ENCODE peak calls at places on chromosome 5, in six cellular contexts. One of them, this sample, is unnamed.

GRCh38 chr5:55027589-55027988 is 3.5 kb downstream of the GZMK start:
- DNase-seq in GM06990: no peak
- DNase-seq in bronchial epithelial cell: no peak
- DNase-seq in DND-41: peak
- DNase-seq in HL-60: no peak
- DNase-seq in kidney: no peak
- DNase-seq in this sample: no peak

GRCh38 chr5:116629168-116629567 is 54.5 kb upstream of the SEMA6A start:
- DNase-seq in GM06990: no peak
- DNase-seq in bronchial epithelial cell: no peak
- DNase-seq in DND-41: no peak
- DNase-seq in HL-60: no peak
- DNase-seq in kidney: no peak
- DNase-seq in this sample: no peak

GRCh38 chr5:144583493-144584154 is 413.0 kb downstream of the KCTD16 start:
- DNase-seq in GM06990: no peak
- DNase-seq in bronchial epithelial cell: peak
- DNase-seq in DND-41: no peak
- DNase-seq in HL-60: no peak
- DNase-seq in kidney: no peak
- DNase-seq in this sample: no peak

GRCh38 chr5:64767959-64768357 is 533 bp downstream of the SREK1IP1 start:
- DNase-seq in GM06990: no peak
- DNase-seq in bronchial epithelial cell: peak
- DNase-seq in DND-41: peak
- DNase-seq in HL-60: no peak
- DNase-seq in kidney: no peak
- DNase-seq in this sample: peak

GRCh38 chr5:55226027-55226933 is 835 bp downstream of the MCIDAS start:
- DNase-seq in GM06990: peak
- DNase-seq in bronchial epithelial cell: peak
- DNase-seq in DND-41: peak
- DNase-seq in HL-60: no peak
- DNase-seq in kidney: peak
- DNase-seq in this sample: peak

GRCh38 chr5:124371121-124371706 is 375.2 kb downstream of the ZNF608 start:
- DNase-seq in GM06990: no peak
- DNase-seq in bronchial epithelial cell: no peak
- DNase-seq in DND-41: no peak
- DNase-seq in HL-60: no peak
- DNase-seq in kidney: no peak
- DNase-seq in this sample: no peak

GRCh38 chr5:159181152-159181551 is 28.2 kb downstream of the RNF145 start:
- DNase-seq in GM06990: peak
- DNase-seq in bronchial epithelial cell: no peak
- DNase-seq in DND-41: no peak
- DNase-seq in HL-60: no peak
- DNase-seq in kidney: no peak
- DNase-seq in this sample: no peak

GRCh38 chr5:68122439-68122906 is 93.1 kb upstream of the PIK3R1 start:
- DNase-seq in GM06990: no peak
- DNase-seq in bronchial epithelial cell: no peak
- DNase-seq in DND-41: peak
- DNase-seq in HL-60: no peak
- DNase-seq in kidney: no peak
- DNase-seq in this sample: no peak

GRCh38 chr5:88827997-88828396 is 55.0 kb downstream of the MEF2C start:
- DNase-seq in GM06990: no peak
- DNase-seq in bronchial epithelial cell: no peak
- DNase-seq in DND-41: no peak
- DNase-seq in HL-60: no peak
- DNase-seq in kidney: no peak
- DNase-seq in this sample: no peak

GRCh38 chr5:88830567-88830966 is 52.4 kb downstream of the MEF2C start:
- DNase-seq in GM06990: no peak
- DNase-seq in bronchial epithelial cell: no peak
- DNase-seq in DND-41: no peak
- DNase-seq in HL-60: no peak
- DNase-seq in kidney: no peak
- DNase-seq in this sample: no peak

GRCh38 chr5:88829773-88830172 is 53.2 kb downstream of the MEF2C start:
- DNase-seq in GM06990: no peak
- DNase-seq in bronchial epithelial cell: no peak
- DNase-seq in DND-41: no peak
- DNase-seq in HL-60: no peak
- DNase-seq in kidney: no peak
- DNase-seq in this sample: no peak

GRCh38 chr5:88826959-88827585 is 55.9 kb downstream of the MEF2C start:
- DNase-seq in GM06990: peak
- DNase-seq in bronchial epithelial cell: peak
- DNase-seq in DND-41: no peak
- DNase-seq in HL-60: peak
- DNase-seq in kidney: no peak
- DNase-seq in this sample: peak

DNA sequence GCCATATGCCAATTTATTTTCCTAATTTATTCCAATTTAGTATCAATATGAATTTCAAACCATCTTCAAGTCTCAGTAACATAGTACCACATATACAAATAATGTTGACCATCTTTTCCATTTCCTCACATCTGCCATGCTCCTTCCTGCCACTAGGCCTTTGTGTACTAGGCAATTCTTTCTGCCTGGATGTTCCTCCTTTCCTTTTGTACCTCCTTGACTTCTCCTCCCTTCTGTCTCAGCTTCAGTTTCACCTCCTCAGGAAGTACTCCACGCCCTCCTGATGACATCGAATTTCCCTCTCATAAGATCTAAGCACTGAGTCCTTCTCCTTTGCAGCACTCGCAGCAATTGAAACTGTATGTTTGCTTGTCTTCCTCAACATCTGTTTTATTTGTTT is 53.9 kb downstream of the MEF2C start:
- DNase-seq in GM06990: no peak
- DNase-seq in bronchial epithelial cell: no peak
- DNase-seq in DND-41: no peak
- DNase-seq in HL-60: peak
- DNase-seq in kidney: no peak
- DNase-seq in this sample: no peak
- TF ChIP-seq CTCF in GM06990: peak
- TF ChIP-seq CTCF in bronchial epithelial cell: no peak
- TF ChIP-seq CTCF in DND-41: no peak
- TF ChIP-seq CTCF in HL-60: no peak
- TF ChIP-seq CTCF in kidney: peak
- TF ChIP-seq CTCF in this sample: peak

GRCh38 chr5:72268753-72269410 is 51.2 kb downstream of the MRPS27 start:
- DNase-seq in GM06990: peak
- DNase-seq in bronchial epithelial cell: peak
- DNase-seq in DND-41: peak
- DNase-seq in HL-60: no peak
- DNase-seq in kidney: no peak
- DNase-seq in this sample: no peak
- TF ChIP-seq CTCF in GM06990: peak
- TF ChIP-seq CTCF in bronchial epithelial cell: peak
- TF ChIP-seq CTCF in DND-41: peak
- TF ChIP-seq CTCF in HL-60: no peak
- TF ChIP-seq CTCF in kidney: peak
- TF ChIP-seq CTCF in this sample: peak

GRCh38 chr5:141345327-141345726 is 1.7 kb downstream of the PCDHGA3 start:
- DNase-seq in GM06990: no peak
- DNase-seq in bronchial epithelial cell: no peak
- DNase-seq in DND-41: no peak
- DNase-seq in HL-60: no peak
- DNase-seq in kidney: no peak
- DNase-seq in this sample: no peak

GRCh38 chr5:141355641-141356040 is 820 bp downstream of the PCDHGA4 start:
- DNase-seq in GM06990: no peak
- DNase-seq in bronchial epithelial cell: no peak
- DNase-seq in DND-41: no peak
- DNase-seq in HL-60: no peak
- DNase-seq in kidney: no peak
- DNase-seq in this sample: no peak

GRCh38 chr5:141351591-141351990 is 1.7 kb downstream of the PCDHGB1 start:
- DNase-seq in GM06990: no peak
- DNase-seq in bronchial epithelial cell: no peak
- DNase-seq in DND-41: no peak
- DNase-seq in HL-60: no peak
- DNase-seq in kidney: no peak
- DNase-seq in this sample: no peak

GRCh38 chr5:141354900-141355469 is at the start of gene PCDHGA4:
- DNase-seq in GM06990: no peak
- DNase-seq in bronchial epithelial cell: no peak
- DNase-seq in DND-41: no peak
- DNase-seq in HL-60: no peak
- DNase-seq in kidney: no peak
- DNase-seq in this sample: no peak

GRCh38 chr5:141349917-141350619 is at the start of gene PCDHGB1:
- DNase-seq in GM06990: no peak
- DNase-seq in bronchial epithelial cell: peak
- DNase-seq in DND-41: no peak
- DNase-seq in HL-60: no peak
- DNase-seq in kidney: no peak
- DNase-seq in this sample: no peak
- TF ChIP-seq CTCF in GM06990: peak
- TF ChIP-seq CTCF in bronchial epithelial cell: peak
- TF ChIP-seq CTCF in DND-41: peak
- TF ChIP-seq CTCF in HL-60: peak
- TF ChIP-seq CTCF in kidney: peak
- TF ChIP-seq CTCF in this sample: no peak

GRCh38 chr5:5419291-5420210 is 2.9 kb upstream of the ICE1 start:
- DNase-seq in GM06990: peak
- DNase-seq in bronchial epithelial cell: peak
- DNase-seq in DND-41: no peak
- DNase-seq in HL-60: no peak
- DNase-seq in kidney: no peak
- DNase-seq in this sample: no peak
- TF ChIP-seq CTCF in GM06990: peak
- TF ChIP-seq CTCF in bronchial epithelial cell: peak
- TF ChIP-seq CTCF in DND-41: peak
- TF ChIP-seq CTCF in HL-60: peak
- TF ChIP-seq CTCF in kidney: peak
- TF ChIP-seq CTCF in this sample: peak

GRCh38 chr5:10354048-10354872 is 765 bp downstream of the MARCHF6 start:
- DNase-seq in GM06990: peak
- DNase-seq in bronchial epithelial cell: no peak
- DNase-seq in DND-41: peak
- DNase-seq in HL-60: no peak
- DNase-seq in kidney: no peak
- DNase-seq in this sample: no peak
- TF ChIP-seq CTCF in GM06990: no peak
- TF ChIP-seq CTCF in bronchial epithelial cell: no peak
- TF ChIP-seq CTCF in DND-41: no peak
- TF ChIP-seq CTCF in HL-60: no peak
- TF ChIP-seq CTCF in kidney: no peak
- TF ChIP-seq CTCF in this sample: no peak

GRCh38 chr5:115580941-115581340 is 21.3 kb downstream of the TICAM2 start:
- DNase-seq in GM06990: no peak
- DNase-seq in bronchial epithelial cell: no peak
- DNase-seq in DND-41: no peak
- DNase-seq in HL-60: no peak
- DNase-seq in kidney: no peak
- DNase-seq in this sample: no peak
- TF ChIP-seq CTCF in GM06990: no peak
- TF ChIP-seq CTCF in bronchial epithelial cell: no peak
- TF ChIP-seq CTCF in DND-41: no peak
- TF ChIP-seq CTCF in HL-60: no peak
- TF ChIP-seq CTCF in kidney: no peak
- TF ChIP-seq CTCF in this sample: no peak

This sample was measured in spleen.